ENCODE peak calls at places on chromosome X, in five cellular contexts. M is AML-193; Q is ELF-1; D is activated naive CD8-positive, alpha-beta T cell treated with anti-CD3 and anti-CD28 coated beads for 36 hours; J is stimulated activated naive B cell treated with anti-CD40 and anti-IgM and Interleukin-4, amounts not matched to agents 10 μg/mL and 1 μg/mL and 100 μg/mL, for 72 hours. C is an unnamed sample.

GRCh38 chrX:112147206-112147605 is 64.6 kb upstream of the TRPC5 start:
- DNase-seq in D (no peak), Q (peak; percentile 40), M (no peak), J (no peak), C (no peak)

GRCh38 chrX:145729635-145730034 is 88.0 kb upstream of the SLITRK2 start:
- DNase-seq in M (no peak), D (no peak), Q (no peak), J (no peak), C (no peak)

GRCh38 chrX:102154218-102154860 is 1.4 kb downstream of the BEX5 start:
- DNase-seq in J (no peak), Q (peak; percentile 31), M (no peak), D (no peak), C (peak; percentile 7)

GRCh38 chrX:35890699-35891098 is 28.8 kb upstream of the CFAP47 start:
- DNase-seq in M (peak; percentile 53), D (no peak), Q (peak; percentile 66), J (no peak), C (no peak)

GRCh38 chrX:10190367-10190766 is 33.6 kb downstream of the CLCN4 start:
- DNase-seq in M (peak; percentile 43), J (no peak), Q (no peak), D (no peak), C (no peak)

GRCh38 chrX:8748855-8749254 is 16.9 kb upstream of the ANOS1 start:
- DNase-seq in J (no peak), Q (peak; percentile 64), D (no peak), M (peak; percentile 8), C (no peak)

GRCh38 chrX:150715180-150715579 is 22.0 kb downstream of the MTMR1 start:
- DNase-seq in J (no peak), D (no peak), M (no peak), Q (no peak), C (no peak)

GRCh38 chrX:3680459-3680858 is 33.0 kb downstream of the PRKX start:
- DNase-seq in Q (no peak), D (no peak), J (no peak), M (no peak), C (no peak)